ENCODE peak calls at places on chromosomes 12 and 14, in ten cellular contexts. One of them, this sample, is unnamed.

GRCh38 chr14:23121401-23121800 is 2.3 kb upstream of the CEBPE start:
- DNase-seq in naive thymus-derived CD4-positive, alpha-beta T cell: no peak
- DNase-seq in left colon: no peak
- DNase-seq in amniotic stem cell: no peak
- DNase-seq in lung: no peak
- DNase-seq in IMR-90: peak
- DNase-seq in fibroblast of pulmonary artery: peak
- DNase-seq in DMS153: no peak
- DNase-seq in GM04504: peak
- DNase-seq in astrocyte of the spinal cord: peak
- DNase-seq in this sample: no peak

GRCh38 chr12:71947645-71948105 is 9.0 kb downstream of the TPH2 start:
- DNase-seq in DMS153: peak
- DNase-seq in amniotic stem cell: no peak
- DNase-seq in left colon: no peak
- DNase-seq in naive thymus-derived CD4-positive, alpha-beta T cell: no peak
- DNase-seq in GM04504: no peak
- DNase-seq in fibroblast of pulmonary artery: peak
- DNase-seq in astrocyte of the spinal cord: peak
- DNase-seq in lung: peak
- DNase-seq in IMR-90: peak
- DNase-seq in this sample: no peak

GRCh38 chr14:50013198-50013918 is 103.0 kb downstream of the VCPKMT start:
- DNase-seq in naive thymus-derived CD4-positive, alpha-beta T cell: no peak
- DNase-seq in amniotic stem cell: no peak
- DNase-seq in GM04504: no peak
- DNase-seq in IMR-90: no peak
- DNase-seq in fibroblast of pulmonary artery: no peak
- DNase-seq in DMS153: no peak
- DNase-seq in left colon: no peak
- DNase-seq in lung: no peak
- DNase-seq in astrocyte of the spinal cord: no peak
- DNase-seq in this sample: no peak

GRCh38 chr12:69608114-69608513 is 2.6 kb downstream of the LRRC10 start:
- DNase-seq in IMR-90: no peak
- DNase-seq in amniotic stem cell: no peak
- DNase-seq in GM04504: no peak
- DNase-seq in naive thymus-derived CD4-positive, alpha-beta T cell: no peak
- DNase-seq in lung: no peak
- DNase-seq in astrocyte of the spinal cord: no peak
- DNase-seq in left colon: no peak
- DNase-seq in DMS153: no peak
- DNase-seq in fibroblast of pulmonary artery: peak
- DNase-seq in this sample: no peak

GRCh38 chr14:54147285-54147684 is 190.7 kb upstream of the BMP4 start:
- DNase-seq in left colon: no peak
- DNase-seq in GM04504: peak
- DNase-seq in amniotic stem cell: peak
- DNase-seq in lung: no peak
- DNase-seq in DMS153: no peak
- DNase-seq in fibroblast of pulmonary artery: peak
- DNase-seq in IMR-90: peak
- DNase-seq in astrocyte of the spinal cord: peak
- DNase-seq in naive thymus-derived CD4-positive, alpha-beta T cell: no peak
- DNase-seq in this sample: no peak

GRCh38 chr12:62919827-62920226 is 15.1 kb downstream of the PPM1H start:
- DNase-seq in IMR-90: peak
- DNase-seq in naive thymus-derived CD4-positive, alpha-beta T cell: no peak
- DNase-seq in fibroblast of pulmonary artery: peak
- DNase-seq in astrocyte of the spinal cord: peak
- DNase-seq in left colon: no peak
- DNase-seq in lung: no peak
- DNase-seq in DMS153: peak
- DNase-seq in amniotic stem cell: no peak
- DNase-seq in GM04504: no peak
- DNase-seq in this sample: no peak

GRCh38 chr12:52052471-52053186 is 1.4 kb downstream of the NR4A1 start:
- DNase-seq in IMR-90: peak
- DNase-seq in amniotic stem cell: no peak
- DNase-seq in lung: no peak
- DNase-seq in astrocyte of the spinal cord: no peak
- DNase-seq in DMS153: no peak
- DNase-seq in GM04504: no peak
- DNase-seq in naive thymus-derived CD4-positive, alpha-beta T cell: no peak
- DNase-seq in fibroblast of pulmonary artery: peak
- DNase-seq in left colon: peak
- DNase-seq in this sample: no peak

GRCh38 chr14:65849558-65849957 is 437.0 kb downstream of the FUT8 start:
- DNase-seq in fibroblast of pulmonary artery: no peak
- DNase-seq in astrocyte of the spinal cord: no peak
- DNase-seq in GM04504: no peak
- DNase-seq in IMR-90: no peak
- DNase-seq in left colon: no peak
- DNase-seq in lung: no peak
- DNase-seq in amniotic stem cell: no peak
- DNase-seq in DMS153: peak
- DNase-seq in naive thymus-derived CD4-positive, alpha-beta T cell: no peak
- DNase-seq in this sample: no peak

GRCh38 chr12:46825526-46826414 is at the start of gene SLC38A4:
- DNase-seq in amniotic stem cell: peak
- DNase-seq in left colon: peak
- DNase-seq in GM04504: peak
- DNase-seq in naive thymus-derived CD4-positive, alpha-beta T cell: no peak
- DNase-seq in astrocyte of the spinal cord: peak
- DNase-seq in lung: no peak
- DNase-seq in IMR-90: peak
- DNase-seq in fibroblast of pulmonary artery: peak
- DNase-seq in DMS153: no peak
- DNase-seq in this sample: no peak

GRCh38 chr14:75247939-75248338 is 30.7 kb upstream of the FOS start:
- DNase-seq in IMR-90: no peak
- DNase-seq in GM04504: no peak
- DNase-seq in left colon: no peak
- DNase-seq in astrocyte of the spinal cord: no peak
- DNase-seq in naive thymus-derived CD4-positive, alpha-beta T cell: no peak
- DNase-seq in lung: no peak
- DNase-seq in fibroblast of pulmonary artery: no peak
- DNase-seq in DMS153: no peak
- DNase-seq in amniotic stem cell: no peak
- DNase-seq in this sample: no peak

GRCh38 chr12:3251691-3252090 is 174.5 kb downstream of the TSPAN9 start:
- DNase-seq in naive thymus-derived CD4-positive, alpha-beta T cell: no peak
- DNase-seq in IMR-90: no peak
- DNase-seq in astrocyte of the spinal cord: no peak
- DNase-seq in DMS153: no peak
- DNase-seq in left colon: no peak
- DNase-seq in GM04504: no peak
- DNase-seq in amniotic stem cell: no peak
- DNase-seq in lung: no peak
- DNase-seq in fibroblast of pulmonary artery: no peak
- DNase-seq in this sample: no peak

GRCh38 chr14:23728791-23729190 is 92.6 kb downstream of the DHRS2 start:
- DNase-seq in DMS153: no peak
- DNase-seq in amniotic stem cell: no peak
- DNase-seq in fibroblast of pulmonary artery: no peak
- DNase-seq in astrocyte of the spinal cord: no peak
- DNase-seq in lung: no peak
- DNase-seq in left colon: no peak
- DNase-seq in GM04504: no peak
- DNase-seq in naive thymus-derived CD4-positive, alpha-beta T cell: no peak
- DNase-seq in IMR-90: no peak
- DNase-seq in this sample: no peak

GRCh38 chr14:55129428-55130193 is 559 bp downstream of the LGALS3 start:
- DNase-seq in lung: peak
- DNase-seq in GM04504: peak
- DNase-seq in fibroblast of pulmonary artery: peak
- DNase-seq in amniotic stem cell: peak
- DNase-seq in left colon: no peak
- DNase-seq in astrocyte of the spinal cord: peak
- DNase-seq in naive thymus-derived CD4-positive, alpha-beta T cell: peak
- DNase-seq in IMR-90: peak
- DNase-seq in DMS153: no peak
- DNase-seq in this sample: peak

GRCh38 chr14:104009297-104009696 is 67.0 kb upstream of the RD3L start:
- DNase-seq in astrocyte of the spinal cord: no peak
- DNase-seq in IMR-90: peak
- DNase-seq in amniotic stem cell: no peak
- DNase-seq in naive thymus-derived CD4-positive, alpha-beta T cell: no peak
- DNase-seq in DMS153: no peak
- DNase-seq in lung: no peak
- DNase-seq in fibroblast of pulmonary artery: no peak
- DNase-seq in GM04504: no peak
- DNase-seq in left colon: no peak
- DNase-seq in this sample: no peak

GRCh38 chr12:50505945-50506344 is 1.2 kb downstream of the DIP2B start:
- DNase-seq in lung: peak
- DNase-seq in astrocyte of the spinal cord: peak
- DNase-seq in amniotic stem cell: no peak
- DNase-seq in fibroblast of pulmonary artery: peak
- DNase-seq in DMS153: no peak
- DNase-seq in IMR-90: no peak
- DNase-seq in GM04504: no peak
- DNase-seq in naive thymus-derived CD4-positive, alpha-beta T cell: no peak
- DNase-seq in left colon: no peak
- DNase-seq in this sample: no peak

GRCh38 chr12:119176267-119177055 is 2.3 kb upstream of the HSPB8 start:
- DNase-seq in left colon: peak
- DNase-seq in GM04504: peak
- DNase-seq in lung: peak
- DNase-seq in fibroblast of pulmonary artery: peak
- DNase-seq in DMS153: peak
- DNase-seq in naive thymus-derived CD4-positive, alpha-beta T cell: no peak
- DNase-seq in astrocyte of the spinal cord: peak
- DNase-seq in amniotic stem cell: no peak
- DNase-seq in IMR-90: peak
- DNase-seq in this sample: peak

GRCh38 chr12:2288001-2288400 is 235.2 kb downstream of the CACNA1C start:
- DNase-seq in amniotic stem cell: no peak
- DNase-seq in left colon: no peak
- DNase-seq in lung: no peak
- DNase-seq in naive thymus-derived CD4-positive, alpha-beta T cell: no peak
- DNase-seq in DMS153: no peak
- DNase-seq in IMR-90: peak
- DNase-seq in astrocyte of the spinal cord: peak
- DNase-seq in fibroblast of pulmonary artery: peak
- DNase-seq in GM04504: no peak
- DNase-seq in this sample: no peak

GRCh38 chr12:110079477-110080400 is 31.4 kb upstream of the C12orf76 start:
- DNase-seq in naive thymus-derived CD4-positive, alpha-beta T cell: peak
- DNase-seq in left colon: peak
- DNase-seq in fibroblast of pulmonary artery: peak
- DNase-seq in GM04504: no peak
- DNase-seq in astrocyte of the spinal cord: no peak
- DNase-seq in amniotic stem cell: no peak
- DNase-seq in IMR-90: peak
- DNase-seq in lung: peak
- DNase-seq in DMS153: no peak
- DNase-seq in this sample: no peak

GRCh38 chr14:70317969-70318634 is 41.4 kb downstream of the COX16 start:
- DNase-seq in left colon: peak
- DNase-seq in fibroblast of pulmonary artery: peak
- DNase-seq in DMS153: peak
- DNase-seq in lung: no peak
- DNase-seq in naive thymus-derived CD4-positive, alpha-beta T cell: no peak
- DNase-seq in IMR-90: peak
- DNase-seq in astrocyte of the spinal cord: peak
- DNase-seq in amniotic stem cell: peak
- DNase-seq in GM04504: peak
- DNase-seq in this sample: no peak

GRCh38 chr14:32202941-32203882 is at the start of gene RNU6-8:
- DNase-seq in amniotic stem cell: peak
- DNase-seq in lung: peak
- DNase-seq in DMS153: peak
- DNase-seq in astrocyte of the spinal cord: peak
- DNase-seq in GM04504: no peak
- DNase-seq in fibroblast of pulmonary artery: peak
- DNase-seq in left colon: peak
- DNase-seq in naive thymus-derived CD4-positive, alpha-beta T cell: peak
- DNase-seq in IMR-90: peak
- DNase-seq in this sample: peak

GRCh38 chr14:104977681-104978647 is at the start of gene AHNAK2:
- DNase-seq in astrocyte of the spinal cord: peak
- DNase-seq in left colon: peak
- DNase-seq in DMS153: no peak
- DNase-seq in fibroblast of pulmonary artery: peak
- DNase-seq in lung: peak
- DNase-seq in naive thymus-derived CD4-positive, alpha-beta T cell: peak
- DNase-seq in GM04504: no peak
- DNase-seq in IMR-90: peak
- DNase-seq in amniotic stem cell: no peak
- DNase-seq in this sample: peak

GRCh38 chr14:89455412-89455811 is 38.4 kb upstream of the FOXN3 start:
- DNase-seq in naive thymus-derived CD4-positive, alpha-beta T cell: no peak
- DNase-seq in lung: no peak
- DNase-seq in GM04504: no peak
- DNase-seq in amniotic stem cell: no peak
- DNase-seq in IMR-90: no peak
- DNase-seq in DMS153: no peak
- DNase-seq in fibroblast of pulmonary artery: no peak
- DNase-seq in astrocyte of the spinal cord: no peak
- DNase-seq in left colon: peak
- DNase-seq in this sample: no peak

GRCh38 chr12:70876952-70877351 is 43.6 kb downstream of the PTPRR start:
- DNase-seq in IMR-90: peak
- DNase-seq in amniotic stem cell: no peak
- DNase-seq in lung: no peak
- DNase-seq in GM04504: no peak
- DNase-seq in astrocyte of the spinal cord: no peak
- DNase-seq in left colon: no peak
- DNase-seq in fibroblast of pulmonary artery: peak
- DNase-seq in DMS153: no peak
- DNase-seq in naive thymus-derived CD4-positive, alpha-beta T cell: no peak
- DNase-seq in this sample: no peak

GRCh38 chr12:100564905-100565467 is 8.5 kb upstream of the GAS2L3 start:
- DNase-seq in astrocyte of the spinal cord: no peak
- DNase-seq in naive thymus-derived CD4-positive, alpha-beta T cell: no peak
- DNase-seq in fibroblast of pulmonary artery: no peak
- DNase-seq in amniotic stem cell: no peak
- DNase-seq in left colon: no peak
- DNase-seq in GM04504: no peak
- DNase-seq in IMR-90: no peak
- DNase-seq in DMS153: no peak
- DNase-seq in lung: no peak
- DNase-seq in this sample: no peak

GRCh38 chr14:64200170-64200569 is 94.0 kb downstream of the ESR2 start:
- DNase-seq in astrocyte of the spinal cord: no peak
- DNase-seq in amniotic stem cell: no peak
- DNase-seq in IMR-90: no peak
- DNase-seq in fibroblast of pulmonary artery: no peak
- DNase-seq in left colon: no peak
- DNase-seq in DMS153: no peak
- DNase-seq in lung: no peak
- DNase-seq in naive thymus-derived CD4-positive, alpha-beta T cell: no peak
- DNase-seq in GM04504: no peak
- DNase-seq in this sample: no peak

GRCh38 chr14:56216631-56217379 is 98.6 kb downstream of the PELI2 start:
- DNase-seq in IMR-90: peak
- DNase-seq in left colon: no peak
- DNase-seq in fibroblast of pulmonary artery: peak
- DNase-seq in astrocyte of the spinal cord: no peak
- DNase-seq in GM04504: no peak
- DNase-seq in lung: peak
- DNase-seq in DMS153: peak
- DNase-seq in amniotic stem cell: no peak
- DNase-seq in naive thymus-derived CD4-positive, alpha-beta T cell: no peak
- DNase-seq in this sample: no peak

GRCh38 chr14:51302319-51303030 is 62.4 kb downstream of the TMX1 start:
- DNase-seq in IMR-90: no peak
- DNase-seq in amniotic stem cell: no peak
- DNase-seq in astrocyte of the spinal cord: peak
- DNase-seq in naive thymus-derived CD4-positive, alpha-beta T cell: no peak
- DNase-seq in GM04504: no peak
- DNase-seq in DMS153: peak
- DNase-seq in lung: no peak
- DNase-seq in fibroblast of pulmonary artery: no peak
- DNase-seq in left colon: no peak
- DNase-seq in this sample: no peak

GRCh38 chr14:44446965-44447364 is 60.1 kb downstream of the FSCB start:
- DNase-seq in DMS153: no peak
- DNase-seq in left colon: no peak
- DNase-seq in IMR-90: no peak
- DNase-seq in astrocyte of the spinal cord: no peak
- DNase-seq in lung: no peak
- DNase-seq in GM04504: no peak
- DNase-seq in fibroblast of pulmonary artery: no peak
- DNase-seq in amniotic stem cell: no peak
- DNase-seq in naive thymus-derived CD4-positive, alpha-beta T cell: no peak
- DNase-seq in this sample: no peak

This sample was measured in suprapubic skin.